ENCODE peak calls at places on chromosomes 16 and 17, in nine cellular contexts. C, I, A, X, D, U, B, H and F are unnamed samples.
A peak's percentile ranks its signal among the peaks of the same experiment; 100 is the strongest.

GRCh38 chr17:8143581-8144400 is 8.4 kb downstream of the PER1 start:
- DNase-seq in C (no peak), I (no peak), A (no peak), X (no peak), D (no peak), U (no peak), B (no peak), H (no peak), F (no peak)

GRCh38 chr17:69228576-69228975 is at the start of gene ABCA10:
- DNase-seq in C (no peak), I (no peak), A (no peak), X (no peak), D (no peak), U (no peak), B (no peak), H (no peak), F (no peak)

GRCh38 chr16:81399909-81400308 is 44.7 kb upstream of the CMIP start:
- DNase-seq in C (no peak), I (peak; percentile 44), A (no peak), X (no peak), D (no peak), U (no peak), B (no peak), H (no peak), F (no peak)

GRCh38 chr17:750431-751037 is 1.5 kb downstream of the GEMIN4 start:
- DNase-seq in C (no peak), I (no peak), A (no peak), X (no peak), D (no peak), U (no peak), B (no peak), H (no peak), F (no peak)

GRCh38 chr16:51951668-51952298 is 595.2 kb downstream of the TOX3 start:
- DNase-seq in C (no peak), I (no peak), A (no peak), X (no peak), D (no peak), U (no peak), B (no peak), H (no peak), F (no peak)

GRCh38 chr17:58779446-58779845 is 23.8 kb downstream of the PPM1E start:
- DNase-seq in C (no peak), I (no peak), A (no peak), X (no peak), D (no peak), U (no peak), B (no peak), H (no peak), F (no peak)

GRCh38 chr16:1812732-1813163 is 13.9 kb downstream of the HAGH start:
- DNase-seq in C (peak; percentile 27), I (peak; percentile 82), A (no peak), X (no peak), D (peak; percentile 78), U (no peak), B (no peak), H (peak; percentile 35), F (no peak)

GRCh38 chr16:89511352-89511751 is 3.1 kb downstream of the SPG7 start:
- DNase-seq in C (no peak), I (no peak), A (no peak), X (no peak), D (no peak), U (no peak), B (peak; percentile 21), H (no peak), F (no peak)

GRCh38 chr16:31706925-31707324 is 166.7 kb upstream of the ZNF267 start:
- DNase-seq in C (no peak), I (no peak), A (no peak), X (no peak), D (peak; percentile 13), U (no peak), B (no peak), H (no peak), F (no peak)

GRCh38 chr17:72122002-72122310 is 1.1 kb downstream of the SOX9 start:
- DNase-seq in C (no peak), I (peak; percentile 78), A (no peak), X (no peak), D (no peak), U (no peak), B (peak; percentile 47), H (no peak), F (no peak)

GRCh38 chr17:57480438-57481196 is 224.3 kb downstream of the MSI2 start:
- DNase-seq in C (no peak), I (no peak), A (peak; percentile 52), X (no peak), D (no peak), U (no peak), B (no peak), H (peak; percentile 94), F (no peak)

GRCh38 chr16:84115919-84116719 is 623 bp downstream of the MBTPS1 start:
- DNase-seq in C (peak; percentile 52), I (no peak), A (no peak), X (no peak), D (peak; percentile 44), U (no peak), B (no peak), H (peak; percentile 3), F (no peak)

GRCh38 chr17:82545071-82545462 is 25.5 kb downstream of the FOXK2 start:
- DNase-seq in C (no peak), I (no peak), A (no peak), X (no peak), D (no peak), U (no peak), B (no peak), H (no peak), F (peak; percentile 30)

DNA sequence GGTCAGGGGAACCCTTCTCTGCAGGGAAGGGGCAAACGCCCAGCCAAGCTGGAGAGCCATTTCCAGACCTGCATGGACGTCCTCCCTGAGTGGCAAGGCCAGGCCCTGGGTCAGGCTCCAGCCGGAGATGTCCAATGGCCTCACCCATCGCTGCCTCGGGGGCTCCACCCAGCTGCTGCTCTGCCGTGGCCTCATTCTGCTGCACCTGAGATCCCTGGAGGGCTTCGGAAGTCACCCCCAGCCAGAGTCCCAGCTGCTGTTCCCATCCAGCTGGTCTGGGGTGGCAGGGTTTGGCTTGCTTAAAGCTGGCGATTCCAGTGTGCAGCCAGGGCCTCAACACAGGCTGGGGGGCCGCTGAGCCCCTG is 190.0 kb upstream of the GSE1 start:
- DNase-seq in C (no peak), I (no peak), A (no peak), X (peak; percentile 6), D (no peak), U (no peak), B (no peak), H (no peak), F (peak; percentile 36)
- TF ChIP-seq CTCF in C (no peak), I (no peak), A (no peak), X (no peak), D (no peak), U (no peak), B (no peak), H (no peak), F (no peak)

GRCh38 chr17:79065105-79065670 is 9.4 kb upstream of the ENGASE start:
- DNase-seq in C (peak; percentile 41), I (no peak), A (no peak), X (no peak), D (no peak), U (no peak), B (no peak), H (peak; percentile 35), F (no peak)
- TF ChIP-seq CTCF in C (peak; percentile 48), I (peak; percentile 41), A (peak; percentile 40), X (peak; percentile 73), D (peak; percentile 48), U (peak; percentile 28), B (peak; percentile 56), H (peak; percentile 84), F (peak; percentile 59)

GRCh38 chr17:35374766-35375344 is 1.4 kb upstream of the SLFN11 start:
- DNase-seq in C (no peak), I (no peak), A (no peak), X (no peak), D (no peak), U (no peak), B (no peak), H (no peak), F (no peak)
- TF ChIP-seq CTCF in C (no peak), I (no peak), A (no peak), X (no peak), D (no peak), U (no peak), B (no peak), H (no peak), F (no peak)

GRCh38 chr17:67376509-67376891 is 581 bp upstream of the PITPNC1 start:
- DNase-seq in C (no peak), I (no peak), A (peak; percentile 37), X (no peak), D (no peak), U (no peak), B (no peak), H (peak; percentile 44), F (no peak)

GRCh38 chr17:67375761-67376160 is 1.3 kb upstream of the PITPNC1 start:
- DNase-seq in C (no peak), I (no peak), A (no peak), X (no peak), D (no peak), U (no peak), B (no peak), H (no peak), F (no peak)

GRCh38 chr17:67377727-67378443 is 804 bp downstream of the PITPNC1 start:
- DNase-seq in C (peak; percentile 48), I (peak; percentile 86), A (no peak), X (peak; percentile 49), D (peak; percentile 57), U (peak; percentile 55), B (peak; percentile 78), H (no peak), F (peak; percentile 71)

GRCh38 chr17:67378444-67379250 is 1.6 kb downstream of the PITPNC1 start:
- DNase-seq in C (peak; percentile 72), I (peak; percentile 91), A (no peak), X (peak; percentile 83), D (peak; percentile 71), U (peak; percentile 84), B (peak; percentile 88), H (peak; percentile 64), F (peak; percentile 77)

GRCh38 chr17:67376892-67377726 is at the start of gene PITPNC1:
- DNase-seq in C (peak; percentile 83), I (peak; percentile 92), A (no peak), X (peak; percentile 82), D (peak; percentile 86), U (peak; percentile 86), B (peak; percentile 86), H (peak; percentile 83), F (peak; percentile 78)
- TF ChIP-seq CTCF in C (no peak), I (no peak), A (peak; percentile 1), X (no peak), D (no peak), U (peak; percentile 13), B (no peak), H (no peak), F (no peak)

DNA sequence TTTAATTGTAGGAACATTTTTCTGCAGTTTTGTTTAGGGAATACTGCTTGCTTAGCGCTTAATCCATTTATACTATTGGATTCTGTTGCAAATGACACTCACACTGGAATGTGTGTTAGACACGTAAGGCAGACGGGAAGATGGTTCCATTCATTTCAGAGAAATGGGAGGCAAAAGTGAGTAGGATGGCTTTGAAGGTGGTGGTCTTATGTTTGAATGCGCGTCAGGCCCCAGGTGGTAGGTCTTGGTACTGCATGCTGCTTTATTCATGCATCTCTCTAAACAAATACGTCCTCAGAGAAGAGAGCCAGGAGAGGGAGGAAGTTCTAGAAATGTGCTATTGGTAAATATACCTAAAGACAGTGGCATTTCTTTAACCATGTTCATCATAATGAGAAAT is 997.6 kb upstream of the RBFOX1 start:
- DNase-seq in C (no peak), I (no peak), A (no peak), X (no peak), D (no peak), U (no peak), B (no peak), H (no peak), F (no peak)
- TF ChIP-seq CTCF in C (no peak), I (peak; percentile 18), A (no peak), X (peak; percentile 24), D (no peak), U (no peak), B (peak; percentile 44), H (peak; percentile 72), F (peak; percentile 83)